ENCODE peak calls at places on chromosome 20, in five cellular contexts. X, N, V, W and L are unnamed samples.

GRCh38 chr20:3775457-3775856 is 5.8 kb downstream of the SPEF1 start:
- DNase-seq in V (no peak), X (no peak), W (no peak), N (no peak), L (no peak)

GRCh38 chr20:35093245-35093884 is 758 bp upstream of the TRPC4AP start:
- DNase-seq in X (no peak), N (no peak), W (no peak), V (no peak), L (no peak)

GRCh38 chr20:43963872-43964791 is 49.5 kb downstream of the TOX2 start:
- DNase-seq in N (peak; percentile 14), V (peak; percentile 79), W (peak; percentile 34), X (peak; percentile 67), L (no peak)

GRCh38 chr20:37661536-37661935 is 32.3 kb upstream of the CTNNBL1 start:
- DNase-seq in N (no peak), X (no peak), W (no peak), V (no peak), L (no peak)

GRCh38 chr20:35279040-35279439 is 1.1 kb upstream of the MMP24OS start:
- DNase-seq in X (no peak), N (no peak), V (no peak), W (no peak), L (no peak)

GRCh38 chr20:62838511-62838910 is 21.7 kb downstream of the COL9A3 start:
- DNase-seq in X (no peak), W (no peak), N (no peak), V (no peak), L (no peak)

GRCh38 chr20:60108397-60108796 is 150.2 kb downstream of the CDH26 start:
- DNase-seq in W (no peak), X (no peak), V (no peak), N (no peak), L (no peak)

GRCh38 chr20:11912013-11912663 is 5.6 kb upstream of the BTBD3 start:
- DNase-seq in N (no peak), X (no peak), V (no peak), W (no peak), L (no peak)

GRCh38 chr20:36778831-36779655 is 5.5 kb upstream of the DSN1 start:
- DNase-seq in V (no peak), N (no peak), X (no peak), W (no peak), L (no peak)

GRCh38 chr20:49384437-49385434 is 97.7 kb downstream of the KCNB1 start:
- DNase-seq in X (peak; percentile 32), V (no peak), W (peak; percentile 64), N (peak; percentile 40), L (no peak)

GRCh38 chr20:62761058-62761758 is 35.1 kb upstream of the MRGBP start:
- DNase-seq in V (no peak), W (no peak), X (no peak), N (no peak), L (no peak)

GRCh38 chr20:53448875-53449274 is 144.8 kb downstream of the ZNF217 start:
- DNase-seq in V (no peak), X (no peak), W (no peak), N (no peak), L (no peak)

GRCh38 chr20:10125757-10126156 is 91.0 kb downstream of the ANKEF1 start:
- DNase-seq in W (no peak), X (no peak), V (no peak), N (no peak), L (no peak)

GRCh38 chr20:24781061-24781980 is 167.7 kb upstream of the CST7 start:
- DNase-seq in X (no peak), N (peak; percentile 46), V (no peak), W (peak; percentile 30), L (no peak)